ENCODE peak calls at places on chromosomes 2 and 18, in five cellular contexts. W is NCI-H1417 treated with DMSO at 0.1 percent for 48 hours; V is fibroblast of mammary gland; U is SJSA1; J is activated naive CD8-positive, alpha-beta T cell treated with anti-CD3 and anti-CD28 coated beads for 36 hours. T is an unnamed sample.

GRCh38 chr2:10892316-10892715 is 19.4 kb upstream of the KCNF1 start:
- DNase-seq in W (no peak), V (no peak), U (no peak), J (no peak), T (no peak)

GRCh38 chr2:188130317-188130716 is 161.4 kb upstream of the GULP1 start:
- DNase-seq in W (no peak), V (no peak), U (no peak), J (no peak), T (no peak)

GRCh38 chr2:143901185-143901842 is 618.6 kb downstream of the ZEB2 start:
- DNase-seq in W (no peak), V (peak), U (no peak), J (no peak), T (no peak)

GRCh38 chr2:64396001-64396400 is 58.0 kb upstream of the LGALSL start:
- DNase-seq in W (no peak), V (no peak), U (no peak), J (no peak), T (no peak)

GRCh38 chr2:8137801-8138200 is 544.1 kb upstream of the ID2 start:
- DNase-seq in W (no peak), V (no peak), U (no peak), J (no peak), T (no peak)

GRCh38 chr2:150165988-150166965 is 321.2 kb downstream of the RND3 start:
- DNase-seq in W (no peak), V (no peak), U (peak), J (no peak), T (no peak)

GRCh38 chr2:239963646-239964205 is 61.4 kb downstream of the NDUFA10 start:
- DNase-seq in W (no peak), V (no peak), U (no peak), J (no peak), T (no peak)

GRCh38 chr2:99974966-99975365 is 167.4 kb downstream of the AFF3 start:
- DNase-seq in W (no peak), V (peak), U (no peak), J (no peak), T (no peak)

GRCh38 chr18:73793386-73793785 is 354.2 kb downstream of the FBXO15 start:
- DNase-seq in W (no peak), V (peak), U (no peak), J (no peak), T (no peak)

T was measured in activated CD4-positive, alpha-beta T cell treated with anti-CD3 and anti-CD28 coated beads for 36 hours.